ENCODE peak calls at places on chromosome 5, in five cellular contexts. W, C, P, R and L are unnamed samples.

GRCh38 chr5:75640395-75640794 is 29.1 kb downstream of the ANKDD1B start:
- DNase-seq in C (no peak), R (peak), W (no peak), P (no peak), L (peak)

GRCh38 chr5:33850100-33850594 is 41.6 kb downstream of the ADAMTS12 start:
- DNase-seq in P (peak), R (peak), W (no peak), C (peak), L (peak)

GRCh38 chr5:158054388-158055092 is 195.6 kb upstream of the CLINT1 start:
- DNase-seq in C (no peak), R (no peak), P (no peak), W (no peak), L (no peak)

GRCh38 chr5:135055385-135055784 is 21.4 kb upstream of the PITX1 start:
- DNase-seq in W (no peak), C (no peak), R (no peak), P (no peak), L (no peak)

GRCh38 chr5:39501403-39501802 is 76.6 kb upstream of the DAB2 start:
- DNase-seq in P (no peak), W (no peak), R (peak), C (no peak), L (peak)

GRCh38 chr5:54985301-54986268 is at the start of gene ESM1:
- DNase-seq in R (no peak), P (no peak), C (no peak), W (no peak), L (no peak)

GRCh38 chr5:172504736-172505402 is 50.5 kb upstream of the SH3PXD2B start:
- DNase-seq in C (no peak), W (peak), R (no peak), P (no peak), L (no peak)

GRCh38 chr5:157926171-157926671 is 67.3 kb upstream of the CLINT1 start:
- DNase-seq in W (no peak), C (no peak), P (no peak), R (no peak), L (no peak)

GRCh38 chr5:55160493-55161209 is 680 bp downstream of the GPX8 start:
- DNase-seq in W (no peak), C (no peak), P (peak), R (peak), L (peak)

GRCh38 chr5:36029914-36030313 is 36.8 kb downstream of the UGT3A2 start:
- DNase-seq in R (no peak), W (no peak), C (no peak), P (no peak), L (no peak)

GRCh38 chr5:155529366-155529765 is 515.8 kb downstream of the KIF4B start:
- DNase-seq in W (no peak), R (no peak), P (no peak), C (no peak), L (no peak)

GRCh38 chr5:11010811-11011210 is 249.8 kb upstream of the DAP start:
- DNase-seq in C (no peak), W (no peak), R (no peak), P (no peak), L (no peak)

GRCh38 chr5:167816354-167816753 is 475.1 kb upstream of the WWC1 start:
- DNase-seq in C (no peak), P (no peak), R (no peak), W (no peak), L (no peak)

GRCh38 chr5:82298668-82299067 is 20.5 kb upstream of the RPS23 start:
- DNase-seq in P (no peak), W (no peak), R (no peak), C (no peak), L (no peak)

GRCh38 chr5:1762121-1762877 is 37.3 kb downstream of the MRPL36 start:
- DNase-seq in P (no peak), W (peak), C (no peak), R (no peak), L (no peak)

GRCh38 chr5:164326219-164326618 is 820.8 kb downstream of the MAT2B start:
- DNase-seq in R (no peak), C (no peak), P (no peak), W (no peak), L (no peak)

GRCh38 chr5:174410716-174411512 is 313.5 kb upstream of the MSX2 start:
- DNase-seq in P (peak), C (no peak), W (no peak), R (no peak), L (peak)

GRCh38 chr5:171577940-171578856 is 158.8 kb downstream of the FGF18 start:
- DNase-seq in P (no peak), C (no peak), W (no peak), R (no peak), L (no peak)

GRCh38 chr5:149433524-149434131 is 54.5 kb upstream of the IL17B start:
- DNase-seq in C (no peak), P (no peak), R (no peak), W (no peak), L (no peak)

GRCh38 chr5:29853711-29854110 is 1339.8 kb upstream of the CDH6 start:
- DNase-seq in W (no peak), R (no peak), C (no peak), P (peak), L (no peak)

GRCh38 chr5:127203818-127204217 is 86.8 kb upstream of the MEGF10 start:
- DNase-seq in W (no peak), P (no peak), C (no peak), R (peak), L (no peak)

GRCh38 chr5:180802325-180803180 is at the start of gene MGAT1:
- DNase-seq in W (peak), C (peak), P (peak), R (no peak), L (no peak)
- H3K4me3 ChIP-seq in W (peak), C (peak), P (peak), R (peak), L (peak)

GRCh38 chr5:88634014-88634413 is 249.0 kb downstream of the MEF2C start:
- DNase-seq in W (no peak), C (no peak), P (no peak), R (no peak), L (no peak)
- H3K4me3 ChIP-seq in W (no peak), C (no peak), P (no peak), R (no peak), L (no peak)

DNA sequence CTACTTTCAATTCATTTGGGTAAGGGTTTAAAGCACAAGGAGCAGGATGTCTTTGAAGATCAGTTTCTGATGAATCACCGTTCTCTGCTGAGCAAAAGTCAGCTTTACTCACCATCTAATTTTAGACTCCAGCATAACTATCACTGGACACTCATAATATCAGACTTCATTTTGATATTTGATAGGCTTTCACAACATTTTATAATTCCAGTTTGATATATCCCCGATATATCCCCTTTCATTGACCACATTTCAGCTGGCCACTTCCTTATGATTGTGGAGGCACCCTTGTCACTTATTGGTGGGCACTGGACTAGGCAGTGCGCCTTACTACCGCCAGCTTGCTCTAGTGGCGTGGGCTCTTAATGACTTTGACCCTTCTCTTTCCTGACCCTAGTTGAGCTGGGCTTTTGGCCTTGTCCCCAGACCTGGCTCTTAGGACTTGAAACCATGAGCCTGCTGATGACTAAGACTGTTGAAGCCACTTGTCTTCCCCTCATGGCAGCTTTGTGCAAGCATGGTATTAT is 46.8 kb downstream of the CYSTM1 start:
- DNase-seq in R (peak), P (no peak), W (no peak), C (peak), L (no peak)
- H3K4me3 ChIP-seq in R (no peak), P (no peak), W (no peak), C (no peak), L (no peak)

DNA sequence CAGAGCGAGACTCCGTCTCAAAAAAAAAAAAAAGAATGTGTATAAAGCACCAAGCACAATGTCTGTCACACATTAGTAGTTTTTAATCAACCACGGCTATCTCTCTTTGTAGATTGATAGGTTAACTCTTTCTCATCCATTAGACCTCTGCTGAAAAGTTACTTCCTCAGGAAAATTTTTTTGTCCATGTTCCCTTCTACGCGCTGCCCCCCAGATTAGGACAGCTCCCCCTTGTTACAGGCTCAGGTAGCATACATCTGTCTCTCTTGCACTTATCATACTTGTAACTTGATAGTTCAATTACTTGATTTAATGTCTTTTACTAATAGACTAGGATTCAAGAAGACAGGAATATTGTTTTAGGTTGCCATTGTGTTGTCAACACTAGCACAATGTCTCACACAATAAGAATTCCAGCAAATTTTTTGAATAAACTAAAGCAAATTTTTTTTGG is 1.5 kb downstream of the SPDL1 start:
- DNase-seq in W (no peak), P (no peak), C (no peak), R (no peak), L (no peak)
- H3K4me3 ChIP-seq in W (peak), P (no peak), C (peak), R (peak), L (peak)

DNA sequence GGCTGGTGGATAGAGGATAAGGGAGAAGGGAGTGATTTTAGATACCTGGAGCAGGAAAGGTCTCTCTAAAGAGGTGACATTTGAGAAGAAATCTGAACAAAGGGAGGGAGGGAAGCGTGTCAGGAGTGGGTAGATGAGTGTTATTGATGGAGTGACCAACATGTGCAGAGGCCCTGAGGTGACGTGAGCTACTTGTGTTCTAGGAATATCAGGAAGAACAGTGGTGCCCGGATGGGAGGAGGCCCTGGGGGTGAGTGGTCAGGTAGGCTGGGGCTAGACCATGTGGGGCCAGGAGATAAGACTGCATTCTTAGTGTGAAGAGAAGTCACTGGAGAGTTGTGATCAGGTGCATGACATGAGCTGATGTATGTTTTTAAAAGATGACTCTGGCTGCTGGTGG is 256.2 kb downstream of the ARHGAP26 start:
- DNase-seq in W (no peak), P (no peak), R (no peak), C (peak), L (no peak)
- H3K4me3 ChIP-seq in W (no peak), P (no peak), R (no peak), C (no peak), L (no peak)

GRCh38 chr5:95285406-95285761 is 490 bp upstream of the MCTP1 start:
- DNase-seq in W (no peak), R (no peak), P (peak), C (no peak), L (no peak)
- H3K4me3 ChIP-seq in W (peak), R (peak), P (no peak), C (no peak), L (peak)

GRCh38 chr5:17947029-17947428 is 312.8 kb downstream of the TAF11L14 start:
- DNase-seq in C (no peak), P (no peak), R (no peak), W (no peak), L (no peak)

GRCh38 chr5:17952231-17952630 is 318.0 kb downstream of the TAF11L14 start:
- DNase-seq in P (peak), C (no peak), R (no peak), W (no peak), L (no peak)

GRCh38 chr5:17951392-17952169 is 317.3 kb downstream of the TAF11L14 start:
- DNase-seq in P (peak), W (peak), C (no peak), R (no peak), L (no peak)
- H3K4me3 ChIP-seq in P (no peak), W (no peak), C (no peak), R (no peak), L (no peak)